ENCODE peak calls at places on chromosome 11, in four cellular contexts. One of them, this sample, is unnamed.

GRCh38 chr11:47586456-47586855 is at the start of gene FAM180B:
- DNase-seq in NCI-H1417: no peak
- DNase-seq in kidney glomerular epithelial cell: no peak
- DNase-seq in NCI-H2171: no peak
- DNase-seq in this sample: no peak

GRCh38 chr11:110966131-110966530 is 253.9 kb upstream of the ARHGAP20 start:
- DNase-seq in NCI-H1417: no peak
- DNase-seq in kidney glomerular epithelial cell: no peak
- DNase-seq in NCI-H2171: no peak
- DNase-seq in this sample: no peak

GRCh38 chr11:72568861-72569260 is 105.4 kb downstream of the PDE2A start:
- DNase-seq in NCI-H2171: no peak
- DNase-seq in NCI-H1417: no peak
- DNase-seq in kidney glomerular epithelial cell: no peak
- DNase-seq in this sample: no peak

GRCh38 chr11:88280673-88281316 is 56.7 kb downstream of the CTSC start:
- DNase-seq in NCI-H1417: no peak
- DNase-seq in kidney glomerular epithelial cell: no peak
- DNase-seq in NCI-H2171: no peak
- DNase-seq in this sample: peak

GRCh38 chr11:119092880-119093665 is 8.4 kb downstream of the HMBS start:
- DNase-seq in NCI-H1417: no peak
- DNase-seq in kidney glomerular epithelial cell: no peak
- DNase-seq in NCI-H2171: no peak
- DNase-seq in this sample: no peak

GRCh38 chr11:95802806-95803205 is 12.5 kb downstream of the CEP57 start:
- DNase-seq in NCI-H2171: no peak
- DNase-seq in kidney glomerular epithelial cell: no peak
- DNase-seq in NCI-H1417: no peak
- DNase-seq in this sample: no peak

GRCh38 chr11:122633219-122633829 is 22.2 kb upstream of the UBASH3B start:
- DNase-seq in NCI-H1417: no peak
- DNase-seq in NCI-H2171: peak
- DNase-seq in kidney glomerular epithelial cell: peak
- DNase-seq in this sample: no peak

GRCh38 chr11:2268911-2269600 is 1.3 kb downstream of the ASCL2 start:
- DNase-seq in NCI-H1417: peak
- DNase-seq in kidney glomerular epithelial cell: no peak
- DNase-seq in NCI-H2171: no peak
- DNase-seq in this sample: peak

GRCh38 chr11:12397953-12398352 is 20.6 kb downstream of the PARVA start:
- DNase-seq in NCI-H1417: no peak
- DNase-seq in kidney glomerular epithelial cell: peak
- DNase-seq in NCI-H2171: no peak
- DNase-seq in this sample: no peak